ENCODE peak calls at places on chromosomes 2 and 18, in four cellular contexts. One of them, this sample, is unnamed.

GRCh38 chr2:138071720-138072719 is 107.7 kb downstream of the HNMT start:
- DNase-seq in lower lobe of right lung: no peak
- DNase-seq in K562: no peak
- DNase-seq in CD8-positive, alpha-beta T cell: no peak
- DNase-seq in this sample: no peak

GRCh38 chr2:86027913-86028762 is 77.5 kb downstream of the POLR1A start:
- DNase-seq in lower lobe of right lung: no peak
- DNase-seq in K562: no peak
- DNase-seq in CD8-positive, alpha-beta T cell: no peak
- DNase-seq in this sample: no peak

GRCh38 chr2:164126960-164127359 is 391.2 kb upstream of the FIGN start:
- DNase-seq in lower lobe of right lung: no peak
- DNase-seq in K562: no peak
- DNase-seq in CD8-positive, alpha-beta T cell: no peak
- DNase-seq in this sample: no peak

GRCh38 chr2:151827564-151828142 is 568 bp downstream of the ARL5A start:
- DNase-seq in lower lobe of right lung: no peak
- DNase-seq in K562: no peak
- DNase-seq in CD8-positive, alpha-beta T cell: no peak
- DNase-seq in this sample: no peak

GRCh38 chr2:121489944-121490585 is 40.6 kb upstream of the RNU4ATAC start:
- DNase-seq in lower lobe of right lung: no peak
- DNase-seq in K562: no peak
- DNase-seq in CD8-positive, alpha-beta T cell: no peak
- DNase-seq in this sample: no peak

GRCh38 chr2:37039580-37039979 is 44.6 kb downstream of the HEATR5B start:
- DNase-seq in lower lobe of right lung: no peak
- DNase-seq in K562: no peak
- DNase-seq in CD8-positive, alpha-beta T cell: no peak
- DNase-seq in this sample: no peak

GRCh38 chr18:34158881-34159690 is 65.6 kb downstream of the NOL4 start:
- DNase-seq in lower lobe of right lung: peak
- DNase-seq in K562: no peak
- DNase-seq in CD8-positive, alpha-beta T cell: peak
- DNase-seq in this sample: no peak

GRCh38 chr2:28002181-28002580 is 111.7 kb downstream of the BABAM2 start:
- DNase-seq in lower lobe of right lung: no peak
- DNase-seq in K562: no peak
- DNase-seq in CD8-positive, alpha-beta T cell: no peak
- DNase-seq in this sample: no peak

GRCh38 chr2:167833294-167833693 is 414.1 kb downstream of the STK39 start:
- DNase-seq in lower lobe of right lung: no peak
- DNase-seq in K562: no peak
- DNase-seq in CD8-positive, alpha-beta T cell: no peak
- DNase-seq in this sample: no peak

GRCh38 chr2:232901711-232902578 is 31.9 kb downstream of the SNORC start:
- DNase-seq in lower lobe of right lung: no peak
- DNase-seq in K562: no peak
- DNase-seq in CD8-positive, alpha-beta T cell: no peak
- DNase-seq in this sample: no peak

GRCh38 chr2:23135481-23136100 is 249.4 kb upstream of the KLHL29 start:
- DNase-seq in lower lobe of right lung: no peak
- DNase-seq in K562: no peak
- DNase-seq in CD8-positive, alpha-beta T cell: no peak
- DNase-seq in this sample: no peak

GRCh38 chr18:31661965-31662364 is 22.4 kb downstream of the B4GALT6 start:
- DNase-seq in lower lobe of right lung: no peak
- DNase-seq in K562: no peak
- DNase-seq in CD8-positive, alpha-beta T cell: no peak
- DNase-seq in this sample: no peak

GRCh38 chr18:69205925-69206324 is 194.8 kb upstream of the DOK6 start:
- DNase-seq in lower lobe of right lung: no peak
- DNase-seq in K562: no peak
- DNase-seq in CD8-positive, alpha-beta T cell: no peak
- DNase-seq in this sample: no peak

GRCh38 chr2:16561251-16561650 is 104.4 kb downstream of the CYRIA start:
- DNase-seq in lower lobe of right lung: no peak
- DNase-seq in K562: no peak
- DNase-seq in CD8-positive, alpha-beta T cell: no peak
- DNase-seq in this sample: no peak

GRCh38 chr2:233430091-233430490 is 75.8 kb downstream of the DGKD start:
- DNase-seq in lower lobe of right lung: no peak
- DNase-seq in K562: no peak
- DNase-seq in CD8-positive, alpha-beta T cell: no peak
- DNase-seq in this sample: no peak

GRCh38 chr2:235533616-235534385 is 40.0 kb downstream of the AGAP1 start:
- DNase-seq in lower lobe of right lung: no peak
- DNase-seq in K562: no peak
- DNase-seq in CD8-positive, alpha-beta T cell: no peak
- DNase-seq in this sample: no peak

GRCh38 chr18:38307919-38308318 is 742.3 kb upstream of the CELF4 start:
- DNase-seq in lower lobe of right lung: no peak
- DNase-seq in K562: no peak
- DNase-seq in CD8-positive, alpha-beta T cell: no peak
- DNase-seq in this sample: no peak

GRCh38 chr18:63099848-63100625 is 219.5 kb downstream of the BCL2 start:
- DNase-seq in lower lobe of right lung: no peak
- DNase-seq in K562: no peak
- DNase-seq in CD8-positive, alpha-beta T cell: no peak
- DNase-seq in this sample: no peak

GRCh38 chr2:239532859-239533258 is 132.0 kb upstream of the HDAC4 start:
- DNase-seq in lower lobe of right lung: no peak
- DNase-seq in K562: no peak
- DNase-seq in CD8-positive, alpha-beta T cell: no peak
- DNase-seq in this sample: no peak

GRCh38 chr18:11956371-11957308 is 24.7 kb upstream of the IMPA2 start:
- DNase-seq in lower lobe of right lung: no peak
- DNase-seq in K562: no peak
- DNase-seq in CD8-positive, alpha-beta T cell: no peak
- DNase-seq in this sample: no peak

GRCh38 chr2:25539141-25539540 is 134.2 kb downstream of the DTNB start:
- DNase-seq in lower lobe of right lung: no peak
- DNase-seq in K562: no peak
- DNase-seq in CD8-positive, alpha-beta T cell: no peak
- DNase-seq in this sample: no peak

GRCh38 chr18:46567196-46567595 is 89.8 kb downstream of the LOXHD1 start:
- DNase-seq in lower lobe of right lung: no peak
- DNase-seq in K562: no peak
- DNase-seq in CD8-positive, alpha-beta T cell: no peak
- DNase-seq in this sample: no peak

GRCh38 chr2:128734521-128735295 is 416.0 kb upstream of the HS6ST1 start:
- DNase-seq in lower lobe of right lung: peak
- DNase-seq in K562: no peak
- DNase-seq in CD8-positive, alpha-beta T cell: no peak
- DNase-seq in this sample: no peak

GRCh38 chr2:117536139-117536538 is 278.4 kb upstream of the DDX18 start:
- DNase-seq in lower lobe of right lung: no peak
- DNase-seq in K562: no peak
- DNase-seq in CD8-positive, alpha-beta T cell: no peak
- DNase-seq in this sample: no peak

GRCh38 chr2:174748948-174749347 is 15.3 kb downstream of the CHRNA1 start:
- DNase-seq in lower lobe of right lung: no peak
- DNase-seq in K562: peak
- DNase-seq in CD8-positive, alpha-beta T cell: peak
- DNase-seq in this sample: no peak

GRCh38 chr2:167293172-167293781 is 405.0 kb downstream of the XIRP2 start:
- DNase-seq in lower lobe of right lung: peak
- DNase-seq in K562: no peak
- DNase-seq in CD8-positive, alpha-beta T cell: peak
- DNase-seq in this sample: no peak

GRCh38 chr2:109434351-109434750 is 179.4 kb downstream of the SEPTIN10 start:
- DNase-seq in lower lobe of right lung: no peak
- DNase-seq in K562: no peak
- DNase-seq in CD8-positive, alpha-beta T cell: no peak
- DNase-seq in this sample: no peak

GRCh38 chr2:109433486-109433885 is 180.3 kb downstream of the SEPTIN10 start:
- DNase-seq in lower lobe of right lung: no peak
- DNase-seq in K562: no peak
- DNase-seq in CD8-positive, alpha-beta T cell: no peak
- DNase-seq in this sample: no peak

GRCh38 chr2:109429711-109430265 is 184.0 kb downstream of the SEPTIN10 start:
- DNase-seq in lower lobe of right lung: peak
- DNase-seq in K562: no peak
- DNase-seq in CD8-positive, alpha-beta T cell: no peak
- DNase-seq in this sample: no peak

GRCh38 chr2:109433926-109434325 is 179.8 kb downstream of the SEPTIN10 start:
- DNase-seq in lower lobe of right lung: no peak
- DNase-seq in K562: no peak
- DNase-seq in CD8-positive, alpha-beta T cell: no peak
- DNase-seq in this sample: no peak

GRCh38 chr2:109432421-109432820 is 181.3 kb downstream of the SEPTIN10 start:
- DNase-seq in lower lobe of right lung: peak
- DNase-seq in K562: no peak
- DNase-seq in CD8-positive, alpha-beta T cell: no peak
- DNase-seq in this sample: no peak
- H3K4me3 ChIP-seq in lower lobe of right lung: no peak
- H3K4me3 ChIP-seq in K562: no peak
- H3K4me3 ChIP-seq in CD8-positive, alpha-beta T cell: no peak
- H3K4me3 ChIP-seq in this sample: no peak

GRCh38 chr18:55232506-55232905 is 273.2 kb upstream of the CCDC68 start:
- DNase-seq in lower lobe of right lung: no peak
- DNase-seq in K562: no peak
- DNase-seq in CD8-positive, alpha-beta T cell: no peak
- DNase-seq in this sample: no peak

GRCh38 chr18:55228191-55228590 is 268.9 kb upstream of the CCDC68 start:
- DNase-seq in lower lobe of right lung: no peak
- DNase-seq in K562: no peak
- DNase-seq in CD8-positive, alpha-beta T cell: no peak
- DNase-seq in this sample: no peak

GRCh38 chr18:55224086-55224625 is 264.9 kb upstream of the CCDC68 start:
- DNase-seq in lower lobe of right lung: no peak
- DNase-seq in K562: no peak
- DNase-seq in CD8-positive, alpha-beta T cell: no peak
- DNase-seq in this sample: no peak

GRCh38 chr18:55229682-55230081 is 270.4 kb upstream of the CCDC68 start:
- DNase-seq in lower lobe of right lung: no peak
- DNase-seq in K562: no peak
- DNase-seq in CD8-positive, alpha-beta T cell: no peak
- DNase-seq in this sample: no peak

GRCh38 chr18:55228707-55229106 is 269.4 kb upstream of the CCDC68 start:
- DNase-seq in lower lobe of right lung: peak
- DNase-seq in K562: no peak
- DNase-seq in CD8-positive, alpha-beta T cell: no peak
- DNase-seq in this sample: no peak
- TF ChIP-seq CTCF in lower lobe of right lung: no peak
- TF ChIP-seq CTCF in K562: no peak
- TF ChIP-seq CTCF in CD8-positive, alpha-beta T cell: no peak
- TF ChIP-seq CTCF in this sample: no peak

GRCh38 chr2:207807516-207807915 is 37.8 kb upstream of the FZD5 start:
- DNase-seq in lower lobe of right lung: no peak
- DNase-seq in K562: no peak
- DNase-seq in CD8-positive, alpha-beta T cell: no peak
- DNase-seq in this sample: no peak
- H3K4me3 ChIP-seq in lower lobe of right lung: no peak
- H3K4me3 ChIP-seq in K562: no peak
- H3K4me3 ChIP-seq in CD8-positive, alpha-beta T cell: no peak
- H3K4me3 ChIP-seq in this sample: no peak

GRCh38 chr18:9055185-9055584 is 47.3 kb upstream of the NDUFV2 start:
- DNase-seq in lower lobe of right lung: no peak
- DNase-seq in K562: no peak
- DNase-seq in CD8-positive, alpha-beta T cell: no peak
- DNase-seq in this sample: peak
- TF ChIP-seq CTCF in lower lobe of right lung: no peak
- TF ChIP-seq CTCF in K562: no peak
- TF ChIP-seq CTCF in CD8-positive, alpha-beta T cell: no peak
- TF ChIP-seq CTCF in this sample: peak

This sample was measured in LNCaP clone FGC.